ENCODE peak calls at places on chromosomes 16 and 17, in nine cellular contexts. Z is CD4-positive, alpha-beta memory T cell; M is PC-3; Q is CD8-positive, alpha-beta memory T cell; O is mammary epithelial cell; Y is GM23248; R is IMR-90; F is naive thymus-derived CD4-positive, alpha-beta T cell; T is left ventricle myocardium inferior. J is an unnamed sample.

GRCh38 chr17:56441331-56441730 is 152.2 kb upstream of the NOG start:
- DNase-seq in M (peak; percentile 16), Y (peak; percentile 62), O (peak; percentile 31), R (peak; percentile 81), F (no peak), Q (no peak), T (no peak), Z (no peak), J (no peak)

GRCh38 chr16:8063151-8063550 is 527.2 kb downstream of the TMEM114 start:
- DNase-seq in F (no peak), Y (no peak), T (no peak), Q (no peak), R (no peak), M (no peak), Z (no peak), O (no peak), J (no peak)

GRCh38 chr16:11076259-11077018 is 132.1 kb downstream of the CLEC16A start:
- DNase-seq in T (no peak), Q (no peak), F (no peak), R (peak; percentile 44), Y (no peak), M (no peak), Z (no peak), O (no peak), J (peak; percentile 35)

GRCh38 chr16:57801098-57801855 is 1.0 kb downstream of the KIFC3 start:
- DNase-seq in F (no peak), M (peak; percentile 62), O (peak; percentile 46), Z (no peak), Q (no peak), R (peak; percentile 75), T (no peak), Y (peak; percentile 88), J (no peak)

GRCh38 chr17:62678214-62678919 is 50.9 kb downstream of the MRC2 start:
- DNase-seq in M (no peak), R (no peak), Y (no peak), Q (no peak), F (no peak), T (no peak), Z (no peak), O (no peak), J (no peak)

GRCh38 chr16:58462997-58463891 is 36.7 kb upstream of the NDRG4 start:
- DNase-seq in M (no peak), Z (no peak), R (no peak), T (peak; percentile 59), F (no peak), Y (peak; percentile 26), Q (no peak), O (no peak), J (no peak)

GRCh38 chr17:56244268-56244890 is 91.1 kb downstream of the ANKFN1 start:
- DNase-seq in T (no peak), Q (no peak), M (no peak), Y (no peak), R (no peak), O (no peak), F (no peak), Z (no peak), J (no peak)

GRCh38 chr17:68295086-68295485 is 3.8 kb downstream of the ARSG start:
- DNase-seq in T (no peak), Q (no peak), M (no peak), F (no peak), Y (no peak), R (no peak), O (no peak), Z (no peak), J (no peak)

GRCh38 chr16:48001306-48001885 is 154.4 kb downstream of the ABCC12 start:
- DNase-seq in T (no peak), R (no peak), M (no peak), O (no peak), Q (no peak), F (no peak), Z (no peak), Y (no peak), J (no peak)

GRCh38 chr17:81347437-81347836 is 47.8 kb upstream of the BAHCC1 start:
- DNase-seq in T (no peak), M (no peak), F (no peak), Y (no peak), Z (no peak), O (no peak), R (no peak), Q (no peak), J (no peak)

GRCh38 chr17:22460461-22461063 is 768.2 kb downstream of the KCNJ18 start:
- DNase-seq in Q (no peak), T (no peak), M (no peak), Y (no peak), R (no peak), F (no peak), O (no peak), Z (no peak), J (no peak)
- H3K9me3 ChIP-seq in Q (no peaks in the 10 kb centered on the region), T (peaks cover 16% of the 10 kb centered on the region), M (no peaks in the 10 kb centered on the region), Y (no peaks in the 10 kb centered on the region), R (peaks cover 22% of the 10 kb centered on the region), F (no peaks in the 10 kb centered on the region), O (peaks cover 23% of the 10 kb centered on the region), Z (no peaks in the 10 kb centered on the region), J (peaks cover 3% of the 10 kb centered on the region)

GRCh38 chr17:36817483-36818048 is 119.7 kb upstream of the LHX1 start:
- DNase-seq in Q (no peak), O (no peak), Y (no peak), M (no peak), T (no peak), F (no peak), R (no peak), Z (no peak), J (no peak)
- H3K27me3 ChIP-seq in Q (peaks cover 16% of the 10 kb centered on the region), O (no peaks in the 10 kb centered on the region), Y (peaks cover 26% of the 10 kb centered on the region), M (peaks cover 24% of the 10 kb centered on the region), T (peaks cover 100% of the 10 kb centered on the region), F (no peaks in the 10 kb centered on the region), R (peaks cover 53% of the 10 kb centered on the region), Z (no peaks in the 10 kb centered on the region), J (no peaks in the 10 kb centered on the region)

GRCh38 chr16:79379083-79379482 is 221.5 kb downstream of the MAF start:
- DNase-seq in T (no peak), Y (no peak), M (no peak), O (no peak), Q (no peak), R (no peak), F (no peak), Z (no peak), J (no peak)

GRCh38 chr16:79386299-79386698 is 214.2 kb downstream of the MAF start:
- DNase-seq in Q (no peak), O (no peak), R (no peak), F (no peak), Y (no peak), Z (no peak), M (no peak), T (no peak), J (no peak)

GRCh38 chr16:79375351-79375750 is 225.2 kb downstream of the MAF start:
- DNase-seq in Q (no peak), O (no peak), Y (no peak), R (no peak), Z (no peak), F (no peak), T (no peak), M (no peak), J (no peak)

GRCh38 chr16:79381552-79382042 is 218.9 kb downstream of the MAF start:
- DNase-seq in R (no peak), Z (no peak), O (no peak), F (no peak), T (no peak), Q (peak; percentile 53), M (no peak), Y (no peak), J (no peak)

GRCh38 chr16:79380990-79381389 is 219.5 kb downstream of the MAF start:
- DNase-seq in O (no peak), M (no peak), Q (no peak), Y (no peak), F (no peak), Z (no peak), T (no peak), R (no peak), J (no peak)
- H3K27ac ChIP-seq in O (no peak overlapping the region), M (no peak overlapping the region), Q (peak overlapping the region; percentile 58), Y (no peak overlapping the region), F (no peak overlapping the region), Z (no peak overlapping the region), T (no peak overlapping the region), R (no peak overlapping the region), J (no peak overlapping the region)

GRCh38 chr16:31785126-31785525 is 88.5 kb upstream of the ZNF267 start:
- DNase-seq in F (no peak), Z (no peak), Q (no peak), Y (no peak), T (no peak), O (no peak), R (no peak), M (no peak), J (no peak)
- H3K9me3 ChIP-seq in F (no peaks in the 10 kb centered on the region), Z (no peaks in the 10 kb centered on the region), Q (peaks cover 4% of the 10 kb centered on the region), Y (no peaks in the 10 kb centered on the region), T (peaks cover 99% of the 10 kb centered on the region), O (peaks cover 14% of the 10 kb centered on the region), R (peaks cover 8% of the 10 kb centered on the region), M (no peaks in the 10 kb centered on the region), J (peaks cover 56% of the 10 kb centered on the region)

J was measured in CD4-positive, CD25-positive, alpha-beta regulatory T cell.